ENCODE peak calls at places on chromosome 18, in seven cellular contexts. W, B, O, P, H, R and F are unnamed samples.

GRCh38 chr18:44452346-44452745 is 228.3 kb upstream of the SETBP1 start:
- DNase-seq in W (no peak), P (no peak), B (no peak), R (peak), H (no peak), O (peak), F (peak)

GRCh38 chr18:13424377-13424776 is 205.8 kb downstream of the LDLRAD4 start:
- DNase-seq in B (no peak), O (no peak), P (no peak), H (no peak), R (no peak), W (no peak), F (no peak)

GRCh38 chr18:59229681-59230443 is 9.9 kb downstream of the GRP start:
- DNase-seq in R (no peak), H (no peak), O (no peak), W (no peak), P (no peak), B (no peak), F (no peak)

GRCh38 chr18:29309352-29309751 is 1132.4 kb upstream of the CDH2 start:
- DNase-seq in P (no peak), W (no peak), H (no peak), R (no peak), O (no peak), B (no peak), F (no peak)

GRCh38 chr18:45384137-45384998 is 230.9 kb upstream of the SLC14A2 start:
- DNase-seq in B (peak), H (peak), R (peak), W (peak), O (peak), P (peak), F (no peak)

GRCh38 chr18:44781890-44782289 is 101.2 kb downstream of the SETBP1 start:
- DNase-seq in P (peak), H (no peak), B (no peak), O (no peak), W (no peak), R (peak), F (peak)

GRCh38 chr18:57942493-57942892 is 101.5 kb upstream of the NEDD4L start:
- DNase-seq in H (no peak), R (no peak), B (no peak), W (no peak), O (no peak), P (no peak), F (no peak)

GRCh38 chr18:22704627-22704918 is 228.6 kb upstream of the RBBP8 start:
- DNase-seq in O (no peak), W (no peak), P (no peak), B (no peak), H (no peak), R (no peak), F (no peak)

GRCh38 chr18:2324459-2324858 is 246.8 kb downstream of the METTL4 start:
- DNase-seq in H (no peak), B (no peak), W (no peak), O (no peak), P (no peak), R (no peak), F (no peak)

GRCh38 chr18:56447972-56448371 is 190.4 kb downstream of the TXNL1 start:
- DNase-seq in O (no peak), W (no peak), H (no peak), R (peak), P (no peak), B (no peak), F (no peak)

GRCh38 chr18:42072407-42072806 is 117.4 kb downstream of the PIK3C3 start:
- DNase-seq in B (no peak), W (no peak), O (no peak), H (no peak), P (no peak), R (no peak), F (no peak)

GRCh38 chr18:10660485-10660884 is 134.7 kb downstream of the NAPG start:
- DNase-seq in O (no peak), R (peak), P (no peak), B (no peak), H (no peak), W (no peak), F (peak)

GRCh38 chr18:23690505-23691068 is 1.3 kb downstream of the LAMA3 start:
- DNase-seq in B (peak), R (no peak), O (peak), P (no peak), H (no peak), W (no peak), F (no peak)

GRCh38 chr18:78681934-78682333 is 297.7 kb upstream of the SALL3 start:
- DNase-seq in O (no peak), W (no peak), B (no peak), P (no peak), H (no peak), R (no peak), F (no peak)

GRCh38 chr18:32337347-32337746 is 133.3 kb downstream of the GAREM1 start:
- DNase-seq in B (no peak), O (no peak), W (no peak), R (no peak), P (peak), H (no peak), F (no peak)

GRCh38 chr18:70464343-70465114 is 175.7 kb downstream of the SOCS6 start:
- DNase-seq in O (peak), R (peak), B (peak), P (peak), W (peak), H (peak), F (peak)
- TF ChIP-seq CTCF in O (peak), R (peak), B (no peak), P (peak), W (peak), H (peak), F (peak)

GRCh38 chr18:48010264-48010663 is 79.8 kb upstream of the SMAD2 start:
- DNase-seq in P (no peak), W (no peak), O (no peak), B (no peak), H (no peak), R (no peak), F (no peak)

GRCh38 chr18:48009116-48009825 is 78.8 kb upstream of the SMAD2 start:
- DNase-seq in O (no peak), B (no peak), R (no peak), P (no peak), H (no peak), W (no peak), F (no peak)

GRCh38 chr18:48007381-48007780 is 76.9 kb upstream of the SMAD2 start:
- DNase-seq in W (no peak), H (no peak), R (no peak), P (no peak), O (no peak), B (no peak), F (no peak)

GRCh38 chr18:48006415-48007175 is 76.1 kb upstream of the SMAD2 start:
- DNase-seq in P (no peak), B (no peak), O (no peak), W (no peak), R (no peak), H (no peak), F (no peak)

GRCh38 chr18:48007955-48008701 is 77.7 kb upstream of the SMAD2 start:
- DNase-seq in P (no peak), W (no peak), H (peak), O (peak), B (peak), R (peak), F (no peak)
- TF ChIP-seq CTCF in P (peak), W (peak), H (peak), O (peak), B (peak), R (peak), F (peak)

GRCh38 chr18:48038636-48039035 is 108.2 kb upstream of the SMAD2 start:
- DNase-seq in B (no peak), R (no peak), O (no peak), W (no peak), P (no peak), H (no peak), F (no peak)

GRCh38 chr18:48039769-48040215 is 109.3 kb upstream of the SMAD2 start:
- DNase-seq in P (no peak), W (no peak), H (no peak), O (no peak), B (no peak), R (no peak), F (no peak)

GRCh38 chr18:48036191-48036590 is 105.7 kb upstream of the SMAD2 start:
- DNase-seq in P (no peak), H (no peak), O (no peak), W (no peak), R (peak), B (no peak), F (no peak)

GRCh38 chr18:48036641-48037421 is 106.4 kb upstream of the SMAD2 start:
- DNase-seq in R (no peak), B (no peak), H (no peak), O (no peak), W (no peak), P (no peak), F (no peak)

GRCh38 chr18:48037481-48038271 is 107.2 kb upstream of the SMAD2 start:
- DNase-seq in P (peak), O (peak), R (no peak), B (no peak), W (no peak), H (no peak), F (no peak)
- TF ChIP-seq CTCF in P (peak), O (peak), R (no peak), B (no peak), W (peak), H (peak), F (peak)

GRCh38 chr18:47247036-47247832 is 4.2 kb downstream of the SKOR2 start:
- DNase-seq in W (no peak), H (no peak), P (no peak), R (no peak), B (no peak), O (no peak), F (no peak)
- TF ChIP-seq CTCF in W (no peak), H (no peak), P (no peak), R (no peak), B (no peak), O (peak), F (peak)

DNA sequence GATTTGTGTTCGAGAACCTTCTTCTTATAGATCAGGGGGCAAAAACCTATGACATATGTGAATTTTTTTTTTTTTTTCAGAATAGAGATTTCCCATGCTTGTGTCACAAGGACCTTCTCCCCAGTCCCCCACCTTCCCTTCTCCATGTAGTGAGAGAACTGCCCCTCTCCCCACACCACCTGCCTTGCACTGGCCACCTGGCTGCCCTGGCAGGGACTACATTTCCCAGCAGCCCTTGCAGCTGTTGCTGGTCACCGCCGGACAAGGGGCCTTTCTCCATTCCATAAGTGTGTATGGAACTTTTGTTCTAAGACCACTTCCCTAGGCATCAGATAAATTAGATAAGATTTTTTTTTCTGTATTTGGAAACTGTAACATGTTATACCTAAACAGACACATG is 22.2 kb downstream of the MBP start:
- DNase-seq in W (no peak), H (no peak), O (no peak), R (no peak), P (no peak), B (peak), F (no peak)
- TF ChIP-seq CTCF in W (no peak), H (no peak), O (no peak), R (no peak), P (no peak), B (no peak), F (peak)

DNA sequence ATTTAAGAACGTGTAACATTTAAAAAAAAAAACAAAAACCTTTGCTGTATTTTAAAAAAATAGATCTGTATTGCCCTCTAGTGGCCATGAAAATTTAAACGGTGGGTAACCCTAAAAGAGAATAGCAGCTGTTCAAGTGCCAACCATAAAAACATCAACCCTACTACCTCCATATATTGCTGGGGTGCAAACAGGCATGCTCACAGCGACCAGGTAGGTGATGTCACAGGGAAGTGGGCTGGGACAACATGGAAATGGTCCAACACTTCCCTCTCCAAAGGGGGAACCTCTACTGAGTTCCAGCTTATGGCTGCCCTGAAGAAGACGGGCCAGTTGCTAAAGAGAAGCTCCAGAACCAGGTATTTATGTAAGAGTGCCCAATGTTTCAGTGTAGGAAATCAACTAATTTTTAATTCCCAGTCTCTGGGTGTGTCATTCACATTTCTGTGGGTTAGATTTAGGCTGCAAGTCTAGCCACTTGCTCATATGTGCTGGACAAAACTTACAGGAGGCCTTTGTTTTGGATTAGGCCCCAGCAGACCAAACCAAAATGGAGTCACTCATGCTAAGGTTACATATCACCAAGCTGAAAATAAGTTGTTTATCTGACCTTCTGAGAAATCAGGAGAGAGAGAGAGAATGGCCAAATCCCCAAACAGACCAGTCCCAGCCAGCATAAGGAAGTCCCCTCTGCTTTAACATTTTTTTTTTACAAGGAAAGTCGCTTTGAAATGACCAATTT is 54.5 kb downstream of the SKA1 start:
- DNase-seq in R (no peak), O (no peak), H (peak), W (no peak), B (no peak), P (peak), F (no peak)
- TF ChIP-seq CTCF in R (peak), O (peak), H (peak), W (peak), B (peak), P (peak), F (peak)